ENCODE peak calls at places on chromosomes 4 and X, in seven cellular contexts. R, N, P, K, S, Z and A are unnamed samples.

GRCh38 chrX:149993989-149994388 is 55.7 kb upstream of the EOLA2 start:
- DNase-seq in R (no peak), N (no peak), P (no peak), K (no peak), S (no peak), Z (no peak), A (peak; percentile 49)

GRCh38 chrX:63754141-63754859 is 30.7 kb downstream of the ARHGEF9 start:
- DNase-seq in R (no peak), N (no peak), P (peak; percentile 6), K (peak; percentile 16), S (peak; percentile 7), Z (peak; percentile 29), A (no peak)

GRCh38 chr4:145557720-145558119 is 61.5 kb upstream of the MMAA start:
- DNase-seq in R (peak; percentile 42), N (peak; percentile 68), P (peak; percentile 17), K (peak; percentile 82), S (peak; percentile 78), Z (peak; percentile 75), A (peak; percentile 64)

GRCh38 chr4:165926307-165926706 is 53.3 kb downstream of the TLL1 start:
- DNase-seq in R (no peak), N (no peak), P (no peak), K (no peak), S (no peak), Z (no peak), A (no peak)

GRCh38 chrX:120604359-120604782 is 470 bp downstream of the MCTS1 start:
- DNase-seq in R (no peak), N (peak; percentile 47), P (peak; percentile 37), K (peak; percentile 56), S (peak; percentile 41), Z (peak; percentile 25), A (peak; percentile 54)

GRCh38 chrX:39627257-39627656 is 470.5 kb downstream of the BCOR start:
- DNase-seq in R (no peak), N (peak; percentile 35), P (no peak), K (no peak), S (no peak), Z (no peak), A (no peak)

GRCh38 chrX:151402719-151403390 is 5.8 kb downstream of the VMA21 start:
- DNase-seq in R (no peak), N (no peak), P (no peak), K (no peak), S (no peak), Z (no peak), A (no peak)

GRCh38 chr4:15455290-15455689 is 14.4 kb upstream of the CC2D2A start:
- DNase-seq in R (no peak), N (no peak), P (no peak), K (peak; percentile 89), S (peak; percentile 50), Z (no peak), A (no peak)

GRCh38 chr4:173230077-173230476 is 61.5 kb downstream of the GALNT7 start:
- DNase-seq in R (no peak), N (no peak), P (no peak), K (no peak), S (no peak), Z (no peak), A (no peak)

GRCh38 chrX:152897216-152898144 is at the start of gene ZNF185:
- DNase-seq in R (no peak), N (no peak), P (peak; percentile 34), K (no peak), S (peak; percentile 75), Z (no peak), A (no peak)

DNA sequence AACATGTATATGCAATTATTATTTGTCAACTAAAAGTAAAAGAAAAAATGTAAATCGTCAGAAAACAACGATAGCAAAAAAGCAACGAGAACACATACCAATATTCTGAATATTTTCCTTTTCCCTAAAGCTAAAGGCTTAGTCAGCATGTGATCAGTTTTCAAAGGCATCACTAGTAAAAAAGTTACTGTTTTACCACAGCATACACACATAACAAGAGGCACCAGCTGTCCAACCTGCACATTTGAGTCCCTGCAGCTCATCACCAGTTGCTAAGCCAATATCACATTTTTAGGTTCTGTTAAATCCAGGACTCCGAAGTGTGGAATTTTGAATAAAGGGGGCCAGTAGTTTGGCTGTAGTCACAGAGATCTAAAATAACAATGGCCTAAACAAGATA is 203.8 kb downstream of the ADGRA3 start:
- DNase-seq in R (no peak), N (no peak), P (no peak), K (no peak), S (no peak), Z (no peak), A (peak; percentile 15)
- H3K4me1 ChIP-seq in R (no peaks in the 10 kb centered on the region), N (no peaks in the 10 kb centered on the region), P (no peaks in the 10 kb centered on the region), K (no peaks in the 10 kb centered on the region), S (no peaks in the 10 kb centered on the region), Z (no peaks in the 10 kb centered on the region), A (no peaks in the 10 kb centered on the region)

DNA sequence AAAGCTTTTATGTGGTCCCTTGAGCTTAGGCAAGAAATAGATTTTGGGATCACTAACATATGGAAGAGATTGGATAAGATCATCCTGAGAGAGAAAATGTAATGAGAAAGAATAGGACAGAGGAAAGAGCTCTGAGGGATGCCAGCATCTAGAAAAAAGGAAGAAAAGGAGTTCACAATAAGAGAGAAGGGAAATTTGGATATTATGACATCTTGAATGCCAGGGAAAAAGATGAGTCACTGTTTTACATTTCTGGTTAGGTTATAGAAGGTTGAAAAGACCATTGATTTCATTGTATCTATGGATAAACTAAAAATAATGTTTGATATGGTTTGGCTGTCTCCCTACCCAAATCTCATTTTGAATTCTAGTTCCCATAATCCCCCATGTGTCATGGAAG is 208.5 kb downstream of the MAD2L1 start:
- DNase-seq in R (no peak), N (no peak), P (no peak), K (no peak), S (no peak), Z (peak; percentile 8), A (no peak)
- H3K4me3 ChIP-seq in R (no peak overlapping the region), N (no peak overlapping the region), P (no peak overlapping the region), K (no peak overlapping the region), S (no peak overlapping the region), Z (no peak overlapping the region), A (no peak overlapping the region)

GRCh38 chrX:28135378-28136047 is 154.3 kb upstream of the DCAF8L1 start:
- DNase-seq in R (no peak), N (no peak), P (no peak), K (peak; percentile 66), S (no peak), Z (no peak), A (no peak)
- H3K27ac ChIP-seq in R (no peak overlapping the region), N (no peak overlapping the region), P (no peak overlapping the region), K (no peak overlapping the region), S (no peak overlapping the region), Z (no peak overlapping the region), A (no peak overlapping the region)

GRCh38 chr4:41156574-41156973 is 57.8 kb downstream of the APBB2 start:
- DNase-seq in R (peak; percentile 66), N (no peak), P (no peak), K (peak; percentile 24), S (no peak), Z (peak; percentile 76), A (no peak)

GRCh38 chr4:41155194-41155830 is 59.0 kb downstream of the APBB2 start:
- DNase-seq in R (no peak), N (no peak), P (no peak), K (peak; percentile 52), S (peak; percentile 26), Z (no peak), A (peak; percentile 37)

GRCh38 chr4:41154814-41155177 is 59.5 kb downstream of the APBB2 start:
- DNase-seq in R (no peak), N (no peak), P (no peak), K (no peak), S (no peak), Z (no peak), A (no peak)

GRCh38 chr4:41157009-41157408 is 57.3 kb downstream of the APBB2 start:
- DNase-seq in R (no peak), N (no peak), P (no peak), K (no peak), S (no peak), Z (no peak), A (no peak)

GRCh38 chr4:41154001-41154813 is 60.1 kb downstream of the APBB2 start:
- DNase-seq in R (no peak), N (no peak), P (no peak), K (no peak), S (no peak), Z (no peak), A (peak; percentile 26)
- H3K4me1 ChIP-seq in R (peaks cover 92% of the 10 kb centered on the region), N (no peaks in the 10 kb centered on the region), P (peaks cover 16% of the 10 kb centered on the region), K (peaks cover 7% of the 10 kb centered on the region), S (peaks cover 12% of the 10 kb centered on the region), Z (peaks cover 40% of the 10 kb centered on the region), A (peaks cover 25% of the 10 kb centered on the region)